ENCODE peak calls at places on chromosome 20, in eight cellular contexts. L is adrenal gland, H is SJSA1, U is transverse colon, K is PC-9, T is adipocyte, R is Peyer's patch, F is cardiac muscle cell. I is an unnamed sample.

GRCh38 chr20:32518593-32519366 is 66.4 kb downstream of the NOL4L start:
- DNase-seq in K (no peak), R (peak; percentile 27), H (no peak), U (no peak), L (no peak), F (no peak), T (no peak), I (no peak)

GRCh38 chr20:25088267-25088666 is 6.3 kb upstream of the VSX1 start:
- DNase-seq in T (no peak), H (no peak), K (no peak), U (no peak), R (no peak), F (no peak), L (no peak), I (no peak)

GRCh38 chr20:6411651-6412050 is 288.8 kb upstream of the FERMT1 start:
- DNase-seq in F (no peak), K (no peak), L (no peak), T (no peak), H (no peak), R (no peak), U (no peak), I (no peak)

GRCh38 chr20:48875914-48876240 is 45.6 kb upstream of the ARFGEF2 start:
- DNase-seq in T (no peak), L (no peak), H (no peak), F (no peak), R (no peak), K (no peak), U (no peak), I (no peak)

GRCh38 chr20:25320035-25320800 is 70.4 kb downstream of the ABHD12 start:
- DNase-seq in H (no peak), U (no peak), F (no peak), K (no peak), L (peak; percentile 11), R (no peak), T (no peak), I (no peak)

GRCh38 chr20:24633026-24633425 is 163.6 kb downstream of the SYNDIG1 start:
- DNase-seq in R (no peak), U (no peak), L (no peak), H (no peak), K (no peak), F (no peak), T (no peak), I (no peak)

GRCh38 chr20:55415567-55416142 is 589.7 kb downstream of the CBLN4 start:
- DNase-seq in U (no peak), L (no peak), R (no peak), F (peak; percentile 18), K (no peak), H (no peak), T (peak; percentile 11), I (no peak)

GRCh38 chr20:6157345-6157744 is 34.5 kb upstream of the FERMT1 start:
- DNase-seq in L (no peak), U (no peak), F (no peak), H (no peak), T (no peak), K (no peak), R (no peak), I (no peak)

GRCh38 chr20:24804481-24805206 is 144.4 kb upstream of the CST7 start:
- DNase-seq in L (no peak), R (no peak), F (no peak), T (no peak), H (no peak), U (no peak), K (no peak), I (no peak)

GRCh38 chr20:50227506-50227905 is 36.9 kb downstream of the CEBPB start:
- DNase-seq in L (no peak), F (no peak), U (no peak), K (no peak), H (no peak), R (no peak), T (no peak), I (no peak)

GRCh38 chr20:58142843-58143185 is 85.6 kb downstream of the ANKRD60 start:
- DNase-seq in T (no peak), R (no peak), F (no peak), U (no peak), L (no peak), H (no peak), K (no peak), I (no peak)

GRCh38 chr20:53752583-53752970 is 158.9 kb upstream of the ZNF217 start:
- DNase-seq in H (peak; percentile 29), U (no peak), T (no peak), K (no peak), L (no peak), F (no peak), R (no peak), I (no peak)

GRCh38 chr20:19009071-19009688 is 195.6 kb downstream of the SCP2D1 start:
- DNase-seq in K (no peak), T (no peak), H (no peak), R (no peak), F (no peak), U (no peak), L (no peak), I (no peak)

GRCh38 chr20:62588458-62589149 is 53.7 kb upstream of the SLCO4A1 start:
- DNase-seq in T (no peak), R (no peak), U (no peak), H (no peak), L (no peak), F (no peak), K (no peak), I (no peak)

GRCh38 chr20:45373353-45374100 is 4.6 kb downstream of the TP53TG5 start:
- DNase-seq in K (peak; percentile 57), F (peak; percentile 92), T (peak; percentile 93), U (peak; percentile 95), R (peak; percentile 94), L (peak; percentile 89), H (peak; percentile 48), I (peak; percentile 92)

GRCh38 chr20:50050660-50051308 is 62.2 kb downstream of the UBE2V1 start:
- DNase-seq in K (no peak), F (no peak), T (peak; percentile 55), L (no peak), U (no peak), H (no peak), R (no peak), I (no peak)

GRCh38 chr20:57030611-57031600 is 235.5 kb downstream of the BMP7 start:
- DNase-seq in H (peak; percentile 95), T (peak; percentile 69), R (no peak), K (peak; percentile 84), F (peak; percentile 18), L (no peak), U (no peak), I (no peak)

GRCh38 chr20:31476648-31477220 is 1.6 kb downstream of the REM1 start:
- DNase-seq in K (no peak), U (no peak), T (no peak), R (no peak), H (no peak), F (no peak), L (no peak), I (peak; percentile 32)

GRCh38 chr20:31476313-31476623 is 1.2 kb downstream of the REM1 start:
- DNase-seq in T (no peak), U (no peak), R (no peak), H (no peak), K (no peak), L (no peak), F (no peak), I (no peak)

GRCh38 chr20:31475032-31475431 is at the start of the genes DEFB124 and REM1:
- DNase-seq in F (no peak), K (no peak), R (peak; percentile 54), T (no peak), L (no peak), U (no peak), H (no peak), I (peak; percentile 72)

GRCh38 chr20:31474097-31474436 is 860 bp downstream of the DEFB124 start:
- DNase-seq in K (no peak), H (no peak), L (no peak), F (no peak), R (no peak), U (no peak), T (no peak), I (no peak)

GRCh38 chr20:31475472-31476312 is 604 bp downstream of the REM1 start:
- DNase-seq in U (no peak), K (no peak), L (no peak), F (no peak), T (no peak), H (no peak), R (no peak), I (no peak)
- H3K4me3 ChIP-seq in U (peak overlapping the region; percentile 16), K (no peak overlapping the region), L (no peak overlapping the region), F (no peak overlapping the region), T (peak overlapping the region; percentile 79), H (no peak overlapping the region), R (peak overlapping the region; percentile 47), I (peak overlapping the region; percentile 49)

DNA sequence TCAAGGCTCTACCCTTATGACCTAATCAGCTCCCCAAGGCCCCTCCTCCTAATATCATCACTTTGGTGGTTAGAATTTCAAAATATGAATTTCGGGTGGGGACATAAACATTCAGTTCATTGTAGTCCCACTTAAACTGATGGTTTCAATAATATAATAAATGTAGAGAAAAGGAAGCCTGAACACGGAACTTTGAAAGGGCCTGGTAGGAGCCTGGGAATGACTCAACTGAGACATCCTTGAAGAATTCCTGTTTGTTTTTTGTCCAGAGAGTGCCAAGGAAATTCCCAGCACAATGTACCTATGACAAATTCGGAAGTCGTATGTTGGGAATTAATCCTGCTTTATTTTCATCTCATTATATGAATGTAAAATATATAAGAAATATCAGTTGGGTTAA is 457.9 kb downstream of the PLCB1 start:
- DNase-seq in U (no peak), T (no peak), F (no peak), K (no peak), R (no peak), H (peak; percentile 49), L (no peak), I (no peak)
- H3K4me1 ChIP-seq in U (no peaks in the 10 kb centered on the region), T (no peaks in the 10 kb centered on the region), F (no peaks in the 10 kb centered on the region), K (no peaks in the 10 kb centered on the region), R (no peaks in the 10 kb centered on the region), H (peaks cover 18% of the 10 kb centered on the region), L (no peaks in the 10 kb centered on the region), I (no peaks in the 10 kb centered on the region)

DNA sequence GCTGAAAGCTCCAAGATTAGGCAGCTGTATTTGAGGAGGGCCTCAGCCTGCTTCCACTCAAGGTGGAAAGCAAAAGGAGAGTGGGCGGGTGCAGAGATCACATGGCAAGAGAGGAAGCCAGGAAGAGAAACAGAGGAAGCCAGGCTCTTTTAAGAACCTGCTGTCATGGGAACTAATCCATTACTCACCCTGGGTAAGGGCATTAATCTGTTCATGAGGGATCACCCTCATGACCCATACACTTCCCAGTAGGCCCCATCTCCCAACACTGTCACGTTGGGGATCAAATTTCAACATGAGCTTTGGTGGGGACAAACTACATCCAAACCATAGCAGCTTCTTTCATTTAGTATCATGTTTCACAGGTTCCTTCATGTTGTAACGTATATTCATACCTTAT is 53.9 kb downstream of the DHX35 start:
- DNase-seq in U (no peak), T (no peak), L (no peak), K (peak; percentile 56), F (no peak), H (no peak), R (no peak), I (no peak)
- H3K36me3 ChIP-seq in U (peaks cover 29% of the 10 kb centered on the region), T (peaks cover 44% of the 10 kb centered on the region), L (peaks cover 12% of the 10 kb centered on the region), K (peaks cover 24% of the 10 kb centered on the region), F (peaks cover 25% of the 10 kb centered on the region), H (peaks cover 45% of the 10 kb centered on the region), R (peaks cover 77% of the 10 kb centered on the region), I (peaks cover 87% of the 10 kb centered on the region)

DNA sequence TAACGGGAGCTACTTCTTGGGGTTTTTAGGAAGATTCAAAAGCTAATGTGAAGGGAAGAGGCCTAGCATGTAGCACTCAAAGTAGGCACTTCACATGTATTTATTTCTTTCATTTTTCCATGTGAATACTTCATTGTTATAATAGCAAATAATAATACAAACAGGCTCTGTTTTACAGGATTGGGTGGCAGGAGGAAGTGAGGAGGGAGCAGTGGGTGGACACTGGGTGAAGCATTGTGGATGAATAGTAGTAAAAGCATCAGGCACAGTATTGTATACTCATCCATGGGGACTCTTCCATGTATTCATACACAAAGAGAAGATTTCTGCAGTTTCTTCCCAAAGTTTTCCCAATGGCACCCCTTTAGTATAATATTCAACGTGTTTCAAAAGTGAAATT is 38.4 kb upstream of the SNRPB2 start:
- DNase-seq in R (no peak), U (no peak), K (no peak), H (no peak), T (no peak), L (no peak), F (no peak), I (no peak)
- H3K4me3 ChIP-seq in R (no peak overlapping the region), U (no peak overlapping the region), K (no peak overlapping the region), H (no peak overlapping the region), T (no peak overlapping the region), L (no peak overlapping the region), F (no peak overlapping the region), I (no peak overlapping the region)